ENCODE peak calls at places on chromosomes 6 and 20, in five cellular contexts. K is prostate gland; B is GM13976; E is CD8-positive, alpha-beta memory T cell; Q is tibial artery. U is an unnamed sample.

GRCh38 chr6:11702039-11702795 is 76.4 kb downstream of the ADTRP start:
- DNase-seq in K (no peak), B (no peak), E (no peak), Q (no peak), U (no peak)

GRCh38 chr6:36545767-36546663 is 1.3 kb downstream of the STK38 start:
- DNase-seq in K (no peak), B (peak), E (no peak), Q (no peak), U (no peak)

GRCh38 chr20:48832423-48832735 is 4.6 kb upstream of the PREX1 start:
- DNase-seq in K (no peak), B (no peak), E (no peak), Q (no peak), U (no peak)

GRCh38 chr6:107823047-107823557 is 1.0 kb downstream of the SCML4 start:
- DNase-seq in K (no peak), B (peak), E (peak), Q (no peak), U (no peak)

GRCh38 chr20:53883098-53883762 is 187.2 kb downstream of the BCAS1 start:
- DNase-seq in K (no peak), B (no peak), E (no peak), Q (no peak), U (no peak)

GRCh38 chr20:51404297-51405060 is 138.0 kb downstream of the NFATC2 start:
- DNase-seq in K (no peak), B (peak), E (peak), Q (no peak), U (no peak)

GRCh38 chr6:30037182-30037788 is 23.8 kb upstream of the POLR1H start:
- DNase-seq in K (no peak), B (peak), E (no peak), Q (no peak), U (no peak)

GRCh38 chr6:119161450-119161849 is 83.0 kb upstream of the FAM184A start:
- DNase-seq in K (no peak), B (no peak), E (no peak), Q (no peak), U (no peak)

GRCh38 chr6:139973602-139974373 is 599.3 kb upstream of the CITED2 start:
- DNase-seq in K (no peak), B (no peak), E (no peak), Q (no peak), U (no peak)

GRCh38 chr6:18110160-18110559 is 12.3 kb downstream of the NHLRC1 start:
- DNase-seq in K (no peak), B (no peak), E (no peak), Q (no peak), U (no peak)

GRCh38 chr20:10201321-10201870 is 17.2 kb upstream of the SNAP25 start:
- DNase-seq in K (no peak), B (no peak), E (no peak), Q (no peak), U (no peak)

GRCh38 chr20:35283441-35284266 is 918 bp downstream of the EIF6 start:
- DNase-seq in K (no peak), B (no peak), E (no peak), Q (no peak), U (no peak)

GRCh38 chr20:34510575-34510974 is 5.6 kb upstream of the DYNLRB1 start:
- DNase-seq in K (no peak), B (no peak), E (no peak), Q (no peak), U (no peak)

GRCh38 chr20:21707999-21708737 is 2.7 kb downstream of the PAX1 start:
- DNase-seq in K (no peak), B (no peak), E (no peak), Q (no peak), U (no peak)

GRCh38 chr20:10297684-10298240 is 79.1 kb downstream of the SNAP25 start:
- DNase-seq in K (no peak), B (no peak), E (no peak), Q (no peak), U (no peak)

GRCh38 chr6:26020983-26021349 is 58.4 kb downstream of the TRIM38 start:
- DNase-seq in K (peak), B (no peak), E (no peak), Q (peak), U (peak)

GRCh38 chr20:24778585-24779031 is 170.5 kb upstream of the CST7 start:
- DNase-seq in K (no peak), B (no peak), E (no peak), Q (peak), U (no peak)

GRCh38 chr6:154596701-154597100 is 86.2 kb upstream of the CNKSR3 start:
- DNase-seq in K (no peak), B (no peak), E (no peak), Q (no peak), U (no peak)

GRCh38 chr6:158754738-158755137 is 64.4 kb downstream of the EZR start:
- DNase-seq in K (no peak), B (no peak), E (no peak), Q (no peak), U (no peak)

GRCh38 chr20:59728722-59729430 is 124.5 kb downstream of the PHACTR3 start:
- DNase-seq in K (no peak), B (no peak), E (no peak), Q (peak), U (no peak)

GRCh38 chr6:140857734-140858380 is 1274.9 kb upstream of the GJE1 start:
- DNase-seq in K (no peak), B (no peak), E (no peak), Q (no peak), U (no peak)

GRCh38 chr20:1533059-1533458 is 24.4 kb downstream of the SIRPD start:
- DNase-seq in K (no peak), B (no peak), E (no peak), Q (no peak), U (no peak)

GRCh38 chr6:65170273-65170672 is 536.8 kb downstream of the EYS start:
- DNase-seq in K (no peak), B (no peak), E (no peak), Q (no peak), U (no peak)

GRCh38 chr6:33630014-33630413 is 8.9 kb downstream of the ITPR3 start:
- DNase-seq in K (no peak), B (no peak), E (no peak), Q (peak), U (no peak)

GRCh38 chr6:124203106-124203811 is 399.6 kb downstream of the NKAIN2 start:
- DNase-seq in K (no peak), B (no peak), E (no peak), Q (no peak), U (no peak)

GRCh38 chr6:100435299-100435698 is 29.4 kb downstream of the SIM1 start:
- DNase-seq in K (no peak), B (no peak), E (no peak), Q (no peak), U (no peak)

GRCh38 chr6:158060447-158061360 is 79.0 kb downstream of the SYNJ2 start:
- DNase-seq in K (peak), B (no peak), E (no peak), Q (peak), U (peak)

GRCh38 chr20:58245931-58246330 is 17.5 kb upstream of the ANKRD60 start:
- DNase-seq in K (no peak), B (no peak), E (no peak), Q (no peak), U (no peak)